ENCODE peak calls at places on chromosomes 16 and 17, in four cellular contexts. G is transverse colon, X is Caco-2, B is BE2C. L is an unnamed sample. For H3K9me3, the result is how much of the 10 kb centered on the place peaks cover.

GRCh38 chr17:81400154-81400938 is 5.1 kb downstream of the BAHCC1 start:
- DNase-seq in G (no peak), B (no peak), X (no peak), L (no peak)

GRCh38 chr16:50967827-50968612 is 183.1 kb downstream of the SALL1 start:
- DNase-seq in X (no peak), B (no peak), G (no peak), L (no peak)

GRCh38 chr17:34895388-34895787 is 65.9 kb downstream of the CCT6B start:
- DNase-seq in B (no peak), X (peak), G (no peak), L (no peak)

GRCh38 chr16:85338989-85339388 is 226.7 kb upstream of the CIBAR2 start:
- DNase-seq in X (no peak), B (no peak), G (no peak), L (no peak)

GRCh38 chr17:77470800-77471733 is 330.3 kb downstream of the SEC14L1 start:
- DNase-seq in B (peak), G (no peak), X (peak), L (no peak)

GRCh38 chr17:17112628-17113200 is 70.5 kb downstream of the MPRIP start:
- DNase-seq in B (no peak), X (no peak), G (no peak), L (no peak)

GRCh38 chr16:85856054-85856453 is 42.9 kb upstream of the IRF8 start:
- DNase-seq in X (no peak), B (no peak), G (no peak), L (no peak)

GRCh38 chr17:68298601-68299000 is 7.3 kb downstream of the ARSG start:
- DNase-seq in B (no peak), X (no peak), G (no peak), L (no peak)

GRCh38 chr17:42182927-42183734 is 2.1 kb downstream of the HCRT start:
- DNase-seq in X (no peak), B (no peak), G (no peak), L (no peak)

DNA sequence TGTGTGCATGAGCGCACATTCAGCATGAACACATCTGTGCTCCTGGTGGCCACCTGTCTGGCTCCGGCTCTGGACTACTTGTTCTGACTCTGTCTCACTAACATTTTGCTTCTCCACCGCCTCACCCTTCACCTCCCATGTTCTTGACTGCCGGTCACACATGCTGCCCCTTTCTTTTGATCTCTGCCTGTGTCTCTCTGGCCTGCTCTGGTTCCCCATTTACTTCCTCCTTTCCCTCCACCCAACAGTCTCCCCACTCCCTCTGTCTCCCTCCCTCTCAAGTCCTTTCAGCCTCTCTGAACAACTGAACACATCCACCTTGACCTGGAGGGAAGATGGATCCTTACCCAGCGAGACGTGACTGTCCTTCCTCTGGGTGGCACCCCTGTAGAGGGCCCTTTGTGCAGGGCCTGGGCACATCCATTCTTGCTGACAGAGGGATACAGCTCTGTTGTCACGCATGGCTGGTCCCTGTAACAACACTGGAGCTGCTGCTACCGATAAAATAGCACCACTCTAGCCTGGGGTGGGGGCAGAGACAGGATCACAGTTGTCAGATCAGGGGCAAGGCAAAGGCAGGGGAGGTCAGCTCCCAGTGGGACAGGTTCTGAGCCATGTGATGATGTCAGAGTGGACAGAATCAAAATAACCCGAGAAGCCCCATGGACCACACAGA is 11.0 kb downstream of the ZSCAN32 start:
- DNase-seq in X (no peak), B (peak), G (no peak), L (no peak)
- H3K9me3 ChIP-seq in X (under half), B (under half), G (half or more), L (under half)

GRCh38 chr16:16790597-16790996 is 411.7 kb downstream of the NPIPA7 start:
- DNase-seq in X (no peak), B (no peak), G (no peak), L (no peak)
- H3K9me3 ChIP-seq in X (under half), B (under half), G (under half), L (under half)

DNA sequence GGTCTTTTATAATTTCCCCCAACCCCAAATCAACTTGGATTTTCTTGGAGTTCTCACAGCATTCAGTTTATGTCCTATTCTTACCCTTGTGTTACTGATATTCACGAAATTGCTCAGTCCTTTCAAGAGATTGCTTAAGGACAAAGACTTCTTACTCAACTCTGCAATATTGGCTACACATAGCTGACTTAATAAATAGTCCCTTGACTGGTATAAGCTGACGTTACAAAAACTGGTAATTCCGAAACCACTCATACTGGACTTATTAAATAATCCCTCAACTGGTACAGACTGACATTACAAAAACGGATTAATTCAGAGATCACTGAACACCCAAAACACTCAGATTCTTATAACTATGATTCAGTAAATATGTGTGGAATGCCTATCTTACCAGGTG is 860 bp downstream of the TIGD7 start:
- DNase-seq in B (no peak), G (no peak), X (no peak), L (no peak)
- H3K9me3 ChIP-seq in B (under half), G (half or more), X (under half), L (under half)

DNA sequence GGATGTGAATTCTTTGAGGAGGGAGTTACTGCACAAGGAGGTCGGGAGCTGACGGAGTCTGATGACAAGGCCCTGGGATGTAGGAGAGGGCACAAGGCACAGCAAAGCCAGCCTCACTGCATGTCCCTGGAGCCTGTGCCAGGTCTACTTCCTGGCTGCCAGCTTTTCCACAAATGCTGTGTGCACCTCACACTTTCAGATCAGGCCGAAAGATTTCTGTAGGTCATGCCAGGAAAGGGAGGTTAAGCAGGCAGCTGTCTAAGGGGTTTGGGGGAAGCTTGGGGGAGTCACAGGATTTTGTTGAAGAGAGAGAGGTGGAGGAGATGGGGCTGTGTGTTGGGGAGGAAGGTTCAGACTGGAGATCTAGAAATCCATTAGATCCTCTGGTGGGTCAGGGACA is 792.5 kb downstream of the KCNJ18 start:
- DNase-seq in X (no peak), B (no peak), G (no peak), L (no peak)
- H3K9me3 ChIP-seq in X (under half), B (under half), G (under half), L (under half)

DNA sequence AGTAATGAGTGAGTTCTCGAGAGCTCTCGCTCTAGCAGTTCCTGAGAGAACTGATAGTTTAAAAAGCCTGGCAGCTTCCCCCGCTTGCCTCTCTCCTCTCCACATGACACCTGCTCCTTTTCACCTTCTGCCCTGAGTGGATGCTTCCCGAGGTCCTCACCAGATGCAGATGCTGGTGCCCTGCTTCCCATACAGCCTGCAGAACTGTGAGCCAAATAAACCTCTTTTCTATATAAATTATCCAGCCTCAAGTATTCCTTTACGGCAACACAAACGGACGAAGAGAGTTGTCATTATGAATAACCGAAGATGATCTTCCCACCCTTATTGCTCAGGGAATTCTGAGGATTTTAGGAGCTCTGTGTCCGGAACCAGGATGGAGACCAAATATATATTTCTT is 41.9 kb upstream of the ZCCHC14 start:
- DNase-seq in X (no peak), G (no peak), B (no peak), L (no peak)
- H3K9me3 ChIP-seq in X (under half), G (under half), B (under half), L (under half)

DNA sequence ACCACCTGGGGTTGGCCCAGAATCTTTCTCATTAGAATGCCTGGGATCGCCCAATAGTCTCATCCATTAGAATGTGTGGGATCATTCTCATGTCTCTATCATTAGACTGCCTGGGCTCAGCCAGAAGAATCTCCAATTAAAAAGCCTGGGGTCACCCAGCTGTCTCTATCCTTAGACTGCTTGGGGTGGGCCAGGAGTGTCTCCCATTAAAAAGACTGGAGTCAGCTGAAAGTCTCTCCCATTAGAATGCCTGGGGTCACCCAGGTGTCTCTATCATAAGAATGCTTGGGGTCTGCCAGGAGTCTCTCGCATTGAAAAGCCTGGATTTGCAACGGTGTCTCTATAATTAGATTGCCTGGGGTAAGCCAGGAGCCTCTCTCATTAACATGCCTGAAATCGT is 2225.7 kb downstream of the TP53TG3F start:
- DNase-seq in G (no peak), B (no peak), X (no peak), L (no peak)
- H3K9me3 ChIP-seq in G (under half), B (under half), X (under half), L (under half)

GRCh38 chr16:35252356-35252936 is 1793.0 kb downstream of the TP53TG3F start:
- DNase-seq in X (no peak), G (no peak), B (no peak), L (no peak)
- H3K9me3 ChIP-seq in X (under half), G (under half), B (under half), L (under half)

DNA sequence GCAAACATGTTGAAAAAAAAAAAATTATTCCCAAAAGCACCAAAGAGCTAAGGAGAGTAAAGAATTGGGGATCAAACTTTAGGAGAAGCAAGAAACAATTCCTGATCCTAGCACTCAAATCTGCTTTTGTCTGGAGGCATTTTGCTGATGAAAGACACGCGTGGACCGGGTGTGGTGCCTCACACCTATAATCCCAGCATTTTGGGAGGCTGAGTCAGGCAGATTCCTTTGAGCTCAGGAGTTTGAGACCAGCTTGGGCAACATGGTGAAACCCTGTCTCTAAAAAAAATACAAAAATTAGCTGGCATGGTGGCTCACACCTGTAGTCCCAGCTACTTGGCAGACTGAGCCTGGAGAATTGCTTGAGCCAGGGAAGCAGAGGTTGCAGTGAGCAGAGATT is 35.4 kb downstream of the ZFP90 start:
- DNase-seq in B (no peak), X (no peak), G (no peak), L (no peak)
- H3K9me3 ChIP-seq in B (under half), X (half or more), G (half or more), L (under half)

L was measured in T-helper 17 cell.